ENCODE peak calls at places on chromosome 20, in eight cellular contexts. F, D, M, W, H, R, Q and O are unnamed samples.

GRCh38 chr20:62476074-62476838 is 461 bp upstream of the GATA5 start:
- DNase-seq in Q (no peak), H (no peak), M (peak; percentile 50), D (peak; percentile 65), W (peak; percentile 78), R (peak; percentile 83), F (no peak), O (no peak)

GRCh38 chr20:18004389-18005031 is 35.7 kb downstream of the MGME1 start:
- DNase-seq in Q (peak; percentile 14), H (no peak), W (no peak), D (no peak), R (no peak), M (no peak), F (peak; percentile 85), O (no peak)

GRCh38 chr20:39839406-39840119 is 849.5 kb downstream of the MAFB start:
- DNase-seq in H (no peak), W (no peak), D (no peak), M (no peak), R (no peak), F (no peak), Q (no peak), O (no peak)

GRCh38 chr20:36214684-36215256 is 21.5 kb upstream of the AAR2 start:
- DNase-seq in Q (no peak), H (no peak), F (peak; percentile 57), R (peak; percentile 71), M (no peak), D (peak; percentile 80), W (no peak), O (peak; percentile 11)

GRCh38 chr20:64188682-64189529 is 24.7 kb downstream of the MYT1 start:
- DNase-seq in D (peak; percentile 96), R (peak; percentile 74), H (peak; percentile 2), W (no peak), Q (peak; percentile 44), M (no peak), F (peak; percentile 20), O (no peak)

GRCh38 chr20:4820833-4821518 is 99.3 kb downstream of the PRND start:
- DNase-seq in H (no peak), R (no peak), M (peak; percentile 34), W (no peak), D (no peak), F (peak; percentile 48), Q (peak; percentile 68), O (no peak)

GRCh38 chr20:831956-832355 is 1.6 kb upstream of the FAM110A start:
- DNase-seq in H (no peak), M (no peak), F (no peak), D (no peak), W (no peak), R (no peak), Q (no peak), O (no peak)

GRCh38 chr20:62685781-62686555 is 22.7 kb upstream of the NTSR1 start:
- DNase-seq in F (no peak), Q (no peak), D (no peak), M (no peak), R (peak; percentile 61), H (no peak), W (no peak), O (no peak)

GRCh38 chr20:63441136-63441776 is 31.2 kb downstream of the KCNQ2 start:
- DNase-seq in H (no peak), Q (no peak), W (no peak), F (no peak), D (no peak), R (no peak), M (no peak), O (no peak)

GRCh38 chr20:62233684-62234083 is 4.6 kb upstream of the OSBPL2 start:
- DNase-seq in F (no peak), R (no peak), M (no peak), W (no peak), H (no peak), D (no peak), Q (no peak), O (no peak)

GRCh38 chr20:25057234-25058050 is 497 bp downstream of the ACSS1 start:
- DNase-seq in M (peak; percentile 69), D (peak; percentile 72), F (peak; percentile 26), H (no peak), R (peak; percentile 71), W (peak; percentile 70), Q (no peak), O (peak; percentile 76)

GRCh38 chr20:297098-297924 is at the start of gene ZCCHC3:
- DNase-seq in D (peak; percentile 97), Q (peak; percentile 86), F (peak; percentile 97), H (peak; percentile 77), M (peak; percentile 91), R (peak; percentile 96), W (peak; percentile 88), O (peak; percentile 91)

GRCh38 chr20:21840991-21841390 is 135.5 kb downstream of the PAX1 start:
- DNase-seq in H (no peak), D (no peak), Q (no peak), M (no peak), F (no peak), R (no peak), W (no peak), O (no peak)

GRCh38 chr20:41180599-41181333 is 43.4 kb downstream of the PLCG1 start:
- DNase-seq in H (no peak), D (no peak), R (no peak), W (peak; percentile 42), M (no peak), F (no peak), Q (no peak), O (no peak)

GRCh38 chr20:8183526-8183925 is 51.5 kb downstream of the PLCB1 start:
- DNase-seq in D (no peak), H (no peak), R (no peak), M (no peak), W (no peak), F (no peak), Q (peak; percentile 13), O (no peak)

GRCh38 chr20:53216856-53217576 is 244.9 kb downstream of the TSHZ2 start:
- DNase-seq in M (peak; percentile 53), H (peak; percentile 28), W (peak; percentile 97), F (peak; percentile 28), Q (peak; percentile 45), R (peak; percentile 83), D (peak; percentile 91), O (peak; percentile 68)
- TF ChIP-seq EZH2 in M (no peak), H (no peak), W (no peak), F (no peak), Q (no peak), R (no peak), D (no peak), O (no peak)

DNA sequence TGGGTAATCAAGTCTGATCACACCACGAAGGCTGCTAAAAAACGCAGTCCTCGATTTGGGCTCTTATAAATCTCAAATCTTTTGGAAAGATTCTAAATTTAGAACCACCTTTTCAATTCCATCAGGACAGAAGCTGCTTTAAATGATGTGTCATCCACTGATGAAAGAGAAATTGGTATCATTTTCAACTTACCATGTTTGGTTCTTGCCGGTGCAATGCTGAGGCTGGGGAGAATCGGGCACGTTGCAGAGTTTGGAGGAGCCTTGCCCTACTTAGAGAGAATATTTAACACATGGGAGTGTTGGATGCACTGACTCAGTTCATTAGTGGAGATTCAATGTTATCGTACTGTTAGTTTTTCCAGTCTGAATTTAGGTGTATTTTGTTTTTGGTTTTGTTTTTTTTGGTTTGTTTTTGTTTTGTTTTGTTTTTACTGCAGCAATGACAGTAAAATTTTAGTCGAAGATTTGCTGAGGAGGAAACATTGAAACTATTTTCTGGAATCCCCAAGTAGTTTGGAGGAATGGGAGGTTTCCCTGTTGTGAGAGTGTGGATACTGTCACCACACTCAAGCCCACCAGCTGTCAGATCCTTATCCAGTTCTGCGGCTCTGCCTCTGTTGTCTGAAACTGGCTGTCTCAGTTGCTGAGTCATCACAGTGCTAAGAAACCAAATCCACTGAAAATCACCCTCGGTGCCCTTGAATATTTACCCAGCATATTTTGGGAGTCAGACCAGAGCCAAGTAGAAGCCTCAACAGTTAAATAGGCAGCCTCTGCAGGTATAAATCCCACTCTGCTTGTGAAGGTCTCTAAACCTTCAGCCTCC is 497.0 kb downstream of the BTBD3 start:
- DNase-seq in Q (no peak), R (no peak), H (no peak), M (peak; percentile 25), D (no peak), F (no peak), W (no peak), O (no peak)
- H2AFZ ChIP-seq in Q (no peak overlapping the region), R (no peak overlapping the region), H (no peak overlapping the region), M (peak overlapping the region; percentile 78), D (peak overlapping the region; percentile 85), F (no peak overlapping the region), W (peak overlapping the region; percentile 54), O (no peak overlapping the region)

GRCh38 chr20:45994761-45995160 is 13.9 kb upstream of the MMP9 start:
- DNase-seq in W (no peak), Q (no peak), R (no peak), M (no peak), F (no peak), H (no peak), D (no peak), O (no peak)
- TF ChIP-seq CTCF in W (no peak), Q (no peak), R (no peak), M (no peak), F (no peak), H (no peak), D (no peak), O (no peak)

GRCh38 chr20:3673551-3674070 is 8.2 kb downstream of the ADAM33 start:
- DNase-seq in H (no peak), W (no peak), M (no peak), D (peak; percentile 54), F (no peak), R (no peak), Q (no peak), O (no peak)

GRCh38 chr20:3672864-3673550 is 8.8 kb downstream of the ADAM33 start:
- DNase-seq in H (no peak), W (no peak), Q (no peak), M (no peak), R (no peak), D (peak; percentile 47), F (no peak), O (no peak)

GRCh38 chr20:3670945-3671344 is 7.7 kb upstream of the GFRA4 start:
- DNase-seq in M (no peak), F (no peak), W (no peak), D (no peak), Q (no peak), R (no peak), H (no peak), O (no peak)

GRCh38 chr20:3670511-3670910 is 7.3 kb upstream of the GFRA4 start:
- DNase-seq in R (peak; percentile 33), H (no peak), W (no peak), Q (no peak), D (peak; percentile 44), F (no peak), M (no peak), O (no peak)

DNA sequence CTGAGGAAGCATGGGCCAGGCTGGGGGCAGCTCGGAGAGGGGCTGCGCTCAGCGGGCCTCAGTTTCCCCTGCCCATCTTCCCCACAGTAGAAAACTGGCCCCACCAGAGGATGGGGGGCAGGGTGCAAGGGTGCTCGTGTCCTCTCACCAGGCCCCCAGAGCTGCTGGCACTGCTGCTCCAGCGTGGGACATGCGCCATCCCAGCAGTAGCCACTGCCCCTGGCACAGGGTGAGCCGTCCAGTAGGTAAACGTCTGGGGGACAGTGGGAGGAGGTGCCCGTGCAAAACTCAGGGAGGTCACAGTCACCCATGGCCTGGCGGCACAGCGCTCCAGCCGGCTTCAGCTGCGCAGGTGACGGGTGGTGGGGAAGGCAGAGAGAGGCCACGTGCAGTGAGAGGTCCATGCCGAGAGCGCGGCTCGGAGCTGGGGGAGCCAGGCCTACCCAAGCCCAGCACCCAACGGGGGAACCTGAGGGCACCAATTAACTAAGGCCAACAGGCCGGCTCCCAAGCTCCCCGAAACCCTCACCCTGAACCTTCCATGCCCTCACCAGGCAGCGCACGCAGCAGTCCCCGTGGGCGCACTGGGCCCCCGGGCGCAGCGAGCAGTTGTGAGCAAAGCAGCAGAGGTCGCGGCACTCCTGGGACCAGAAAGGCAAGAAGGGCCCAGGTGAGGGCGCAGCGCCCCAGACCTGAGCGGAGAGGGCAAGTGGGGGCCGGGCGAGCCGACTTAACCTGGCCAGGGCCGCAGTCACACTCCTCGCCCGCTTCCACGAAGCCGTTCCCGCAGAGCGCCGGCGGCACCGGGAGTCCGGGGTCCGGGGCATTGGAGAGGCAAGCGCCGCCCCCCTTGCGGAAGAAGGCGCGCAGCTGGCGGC is 9.0 kb upstream of the GFRA4 start:
- DNase-seq in M (no peak), H (no peak), F (no peak), Q (no peak), D (peak; percentile 59), W (peak; percentile 72), R (peak; percentile 47), O (no peak)
- TF ChIP-seq EZH2 in M (no peak), H (no peak), F (no peak), Q (no peak), D (peak; percentile 34), W (no peak), R (peak; percentile 72), O (no peak)